ENCODE peak calls at places on chromosomes 3 and 15, in five cellular contexts. T is upper lobe of left lung, R is GM12878, E is HepG2, M is K562. D is an unnamed sample.
A peak's percentile ranks its signal among the peaks of the same experiment; 100 is the strongest.

GRCh38 chr15:47746516-47746915 is 29.2 kb downstream of the SEMA6D start:
- ATAC-seq in T (no peak), R (no peak), E (no peak), M (no peak), D (no peak)

GRCh38 chr3:31721709-31722108 is 189.0 kb downstream of the STT3B start:
- ATAC-seq in T (no peak), R (no peak), E (peak; percentile 70), M (no peak), D (no peak)

GRCh38 chr3:131140891-131141290 is 114.2 kb downstream of the NEK11 start:
- ATAC-seq in T (no peak), R (no peak), E (no peak), M (no peak), D (no peak)

GRCh38 chr15:76057332-76058000 is 2.3 kb upstream of the TMEM266 start:
- ATAC-seq in T (no peak), R (peak; percentile 53), E (no peak), M (no peak), D (no peak)

GRCh38 chr15:58260911-58261267 is 122.7 kb downstream of the AQP9 start:
- ATAC-seq in T (no peak), R (no peak), E (no peak), M (no peak), D (no peak)

GRCh38 chr3:65096110-65096509 is 408.3 kb upstream of the ADAMTS9 start:
- ATAC-seq in T (no peak), R (no peak), E (no peak), M (no peak), D (no peak)

GRCh38 chr3:116226245-116226644 is 219.0 kb downstream of the LSAMP start:
- ATAC-seq in T (no peak), R (no peak), E (no peak), M (no peak), D (no peak)

GRCh38 chr15:99009741-99010370 is 2.3 kb upstream of the PGPEP1L start:
- ATAC-seq in T (no peak), R (no peak), E (no peak), M (no peak), D (no peak)

GRCh38 chr15:94882071-94882712 is 650.8 kb downstream of the MCTP2 start:
- ATAC-seq in T (peak; percentile 57), R (peak; percentile 44), E (no peak), M (no peak), D (no peak)

GRCh38 chr3:51057111-51057510 is 328.0 kb upstream of the MANF start:
- ATAC-seq in T (no peak), R (no peak), E (no peak), M (no peak), D (no peak)

GRCh38 chr3:37955918-37956317 is 34.7 kb upstream of the VILL start:
- ATAC-seq in T (no peak), R (no peak), E (no peak), M (no peak), D (no peak)

GRCh38 chr15:63436872-63437375 is 55.3 kb upstream of the CA12 start:
- ATAC-seq in T (no peak), R (peak; percentile 55), E (peak; percentile 90), M (peak; percentile 95), D (peak; percentile 74)

GRCh38 chr3:3665961-3666640 is 133.1 kb upstream of the LRRN1 start:
- ATAC-seq in T (no peak), R (peak; percentile 79), E (no peak), M (no peak), D (no peak)

GRCh38 chr3:7750296-7750695 is 751.3 kb upstream of the LMCD1 start:
- ATAC-seq in T (no peak), R (no peak), E (no peak), M (no peak), D (no peak)

GRCh38 chr3:107806021-107806420 is 283.3 kb downstream of the BBX start:
- ATAC-seq in T (no peak), R (no peak), E (no peak), M (no peak), D (no peak)

GRCh38 chr15:40944510-40945296 is 8.6 kb upstream of the CHAC1 start:
- ATAC-seq in T (no peak), R (no peak), E (no peak), M (no peak), D (no peak)

GRCh38 chr3:185992801-185993467 is 55.1 kb upstream of the TRA2B start:
- ATAC-seq in T (no peak), R (no peak), E (no peak), M (no peak), D (peak; percentile 53)

GRCh38 chr3:30657914-30658313 is 51.5 kb downstream of the TGFBR2 start:
- ATAC-seq in T (no peak), R (peak; percentile 48), E (peak; percentile 9), M (no peak), D (no peak)

GRCh38 chr3:39349080-39349479 is 19.6 kb downstream of the CCR8 start:
- ATAC-seq in T (no peak), R (no peak), E (peak; percentile 56), M (no peak), D (no peak)

GRCh38 chr3:179414804-179415203 is 36.5 kb downstream of the GNB4 start:
- ATAC-seq in T (no peak), R (no peak), E (no peak), M (peak; percentile 27), D (no peak)

GRCh38 chr3:52403955-52404354 is 40.9 kb downstream of the SEMA3G start:
- ATAC-seq in T (no peak), R (no peak), E (no peak), M (no peak), D (no peak)

GRCh38 chr15:80709542-80709941 is 14.4 kb downstream of the ABHD17C start:
- ATAC-seq in T (peak; percentile 91), R (no peak), E (no peak), M (no peak), D (no peak)

GRCh38 chr15:44798815-44799214 is 62.5 kb downstream of the TRIM69 start:
- ATAC-seq in T (no peak), R (peak; percentile 83), E (peak; percentile 88), M (peak; percentile 87), D (no peak)

GRCh38 chr3:129365779-129366178 is 62.7 kb downstream of the EFCAB12 start:
- ATAC-seq in T (no peak), R (no peak), E (peak; percentile 55), M (no peak), D (no peak)

GRCh38 chr3:123732447-123732846 is 147.6 kb upstream of the HACD2 start:
- ATAC-seq in T (no peak), R (no peak), E (peak; percentile 57), M (no peak), D (no peak)

GRCh38 chr15:81071130-81071529 is 62.9 kb upstream of the CFAP161 start:
- ATAC-seq in T (peak; percentile 55), R (no peak), E (no peak), M (no peak), D (peak; percentile 34)

GRCh38 chr15:51071609-51072008 is 23.1 kb downstream of the TNFAIP8L3 start:
- ATAC-seq in T (no peak), R (no peak), E (no peak), M (no peak), D (no peak)

GRCh38 chr15:51062736-51063135 is 32.0 kb downstream of the TNFAIP8L3 start:
- ATAC-seq in T (no peak), R (no peak), E (no peak), M (no peak), D (no peak)

GRCh38 chr15:51065781-51066180 is 28.9 kb downstream of the TNFAIP8L3 start:
- ATAC-seq in T (no peak), R (no peak), E (no peak), M (no peak), D (no peak)

GRCh38 chr15:51069983-51070382 is 24.7 kb downstream of the TNFAIP8L3 start:
- ATAC-seq in T (no peak), R (peak; percentile 63), E (no peak), M (no peak), D (no peak)

DNA sequence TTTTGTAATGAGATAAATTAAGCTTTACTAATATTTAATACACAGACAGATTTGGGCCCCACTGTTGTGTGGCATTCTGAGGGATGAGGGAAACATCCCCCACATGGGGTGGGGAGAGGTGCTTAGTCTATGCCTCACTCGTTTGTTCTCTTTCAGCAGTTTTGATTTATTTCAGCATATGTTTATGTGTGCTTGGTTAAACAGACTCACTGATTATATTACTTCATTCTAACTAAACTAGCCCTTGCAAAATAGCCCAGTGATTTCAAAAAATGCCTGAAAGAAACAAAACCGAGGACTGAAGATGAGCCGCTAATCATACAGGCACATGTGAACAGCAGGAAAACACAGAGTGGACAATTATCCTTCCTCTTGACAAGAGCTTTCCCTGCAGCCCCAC is 27.2 kb downstream of the TNFAIP8L3 start:
- ATAC-seq in T (no peak), R (no peak), E (no peak), M (no peak), D (peak; percentile 46)
- TF ChIP-seq POLR2AphosphoS5 in T (no peak), R (no peak), E (no peak), M (no peak), D (peak; percentile 59)

GRCh38 chr15:35090104-35090807 is 5.2 kb upstream of the NANOGP8 start:
- ATAC-seq in T (no peak), R (no peak), E (peak; percentile 88), M (no peak), D (no peak)

GRCh38 chr15:35088329-35088728 is 3.2 kb upstream of the NANOGP8 start:
- ATAC-seq in T (no peak), R (no peak), E (no peak), M (no peak), D (no peak)

GRCh38 chr15:35089556-35089955 is 4.5 kb upstream of the NANOGP8 start:
- ATAC-seq in T (no peak), R (no peak), E (no peak), M (no peak), D (no peak)

GRCh38 chr15:35092311-35092710 is 7.2 kb upstream of the NANOGP8 start:
- ATAC-seq in T (no peak), R (no peak), E (no peak), M (no peak), D (no peak)

DNA sequence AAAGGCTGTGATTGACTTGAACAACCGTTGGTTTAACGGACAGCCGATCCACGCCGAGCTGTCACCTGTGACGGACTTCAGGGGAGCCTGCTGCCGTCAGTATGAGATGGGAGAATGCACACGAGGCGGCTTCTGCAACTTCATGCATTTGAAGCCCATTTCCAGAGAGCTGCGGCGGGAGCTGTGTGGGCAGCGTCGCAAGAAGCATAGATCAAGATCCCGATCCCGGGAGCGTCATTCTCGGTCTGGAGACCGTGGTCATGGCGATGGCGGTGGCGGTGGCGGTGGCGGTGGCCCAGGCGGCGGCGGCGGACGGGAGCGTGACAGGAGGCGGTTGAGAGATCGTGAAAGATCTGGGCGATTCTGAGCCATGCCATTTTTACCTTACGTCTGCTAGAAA is 7.8 kb upstream of the NANOGP8 start:
- ATAC-seq in T (no peak), R (no peak), E (no peak), M (no peak), D (no peak)
- TF ChIP-seq EP300 in T (no peak), R (no peak), E (no peak), M (no peak), D (no peak)

DNA sequence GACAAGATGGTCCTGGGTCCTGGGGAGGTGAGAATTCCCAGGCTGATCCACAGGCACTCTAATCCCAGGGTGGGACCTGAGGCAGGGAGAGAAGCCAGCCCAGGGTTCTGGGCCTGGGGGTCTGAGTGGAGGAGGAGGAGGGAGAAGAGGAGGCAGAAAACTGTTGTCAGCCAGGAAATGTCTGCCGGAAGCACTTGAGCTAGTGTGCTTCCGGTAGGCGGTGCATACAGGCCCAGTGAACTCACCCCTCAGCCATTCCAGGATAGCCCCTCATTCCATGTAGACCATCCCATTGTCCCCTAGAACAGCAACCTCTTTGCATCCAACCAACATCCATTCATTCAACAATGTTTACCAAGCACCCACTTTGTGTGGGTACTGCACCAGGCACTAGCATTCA is 47.9 kb upstream of the LCTL start:
- ATAC-seq in T (no peak), R (no peak), E (no peak), M (no peak), D (no peak)
- H3K27ac ChIP-seq in T (peak overlapping the region; percentile 9), R (no peak overlapping the region), E (no peak overlapping the region), M (peak overlapping the region; percentile 10), D (no peak overlapping the region)

GRCh38 chr3:113151475-113152031 is 59.8 kb upstream of the BOC start:
- ATAC-seq in T (no peak), R (no peak), E (no peak), M (no peak), D (peak; percentile 87)
- TF ChIP-seq POLR2AphosphoS5 in T (no peak), R (no peak), E (no peak), M (no peak), D (peak; percentile 56)